ENCODE peak calls at places on chromosomes 13 and 19, in four cellular contexts. Z, F, E and N are unnamed samples.

GRCh38 chr19:50371914-50372475 is 4.3 kb upstream of the NR1H2 start:
- DNase-seq in E (no peak), F (no peak), Z (no peak), N (no peak)

GRCh38 chr19:49421039-49421877 is 2.0 kb downstream of the PTH2 start:
- DNase-seq in Z (peak), E (no peak), F (no peak), N (no peak)

GRCh38 chr19:16066611-16067104 is 9.6 kb upstream of the TPM4 start:
- DNase-seq in F (no peak), E (no peak), Z (peak), N (no peak)

GRCh38 chr19:9109959-9110358 is 2.7 kb upstream of the OR7G2 start:
- DNase-seq in Z (no peak), F (no peak), E (no peak), N (no peak)

GRCh38 chr13:43374621-43375020 is 351.2 kb downstream of the DNAJC15 start:
- DNase-seq in Z (no peak), F (no peak), E (no peak), N (no peak)

GRCh38 chr19:42412223-42412622 is 15.0 kb downstream of the LIPE start:
- DNase-seq in E (no peak), Z (no peak), F (no peak), N (no peak)

GRCh38 chr13:95236774-95237173 is 64.5 kb downstream of the ABCC4 start:
- DNase-seq in Z (no peak), F (no peak), E (no peak), N (no peak)

GRCh38 chr13:77554079-77554478 is 18.6 kb downstream of the SCEL start:
- DNase-seq in Z (no peak), F (no peak), E (no peak), N (no peak)

GRCh38 chr19:14300281-14300680 is 81.0 kb upstream of the ADGRE5 start:
- DNase-seq in Z (no peak), E (no peak), F (no peak), N (no peak)

GRCh38 chr13:98994080-98994479 is 16.2 kb upstream of the DOCK9 start:
- DNase-seq in Z (no peak), F (no peak), E (no peak), N (no peak)

GRCh38 chr13:22423261-22423660 is 752.4 kb downstream of the FGF9 start:
- DNase-seq in F (no peak), Z (no peak), E (no peak), N (no peak)

GRCh38 chr19:38210458-38210987 is 13.5 kb downstream of the DPF1 start:
- DNase-seq in E (no peak), Z (peak), F (no peak), N (no peak)

GRCh38 chr19:35704218-35704617 is at the start of gene ZBTB32:
- DNase-seq in F (no peak), Z (peak), E (no peak), N (no peak)

GRCh38 chr19:50322234-50322633 is 6.9 kb downstream of the KCNC3 start:
- DNase-seq in Z (no peak), F (no peak), E (no peak), N (no peak)

GRCh38 chr13:40058757-40059236 is 403.3 kb downstream of the COG6 start:
- DNase-seq in F (peak), E (no peak), Z (no peak), N (no peak)

GRCh38 chr13:42486711-42487198 is 87.2 kb upstream of the TNFSF11 start:
- DNase-seq in F (no peak), Z (no peak), E (no peak), N (no peak)

GRCh38 chr13:69580255-69580654 is 527.4 kb upstream of the ATXN8OS start:
- DNase-seq in E (no peak), F (no peak), Z (no peak), N (no peak)

GRCh38 chr13:109209526-109209925 is 576.9 kb downstream of the IRS2 start:
- DNase-seq in F (no peak), Z (no peak), E (no peak), N (no peak)

GRCh38 chr13:75635621-75636338 is at the start of gene LMO7:
- DNase-seq in F (no peak), Z (peak), E (peak), N (peak)

GRCh38 chr13:112194167-112194530 is 127.2 kb downstream of the SOX1 start:
- DNase-seq in Z (no peak), F (no peak), E (no peak), N (no peak)

GRCh38 chr13:31556376-31556775 is 182.9 kb upstream of the RXFP2 start:
- DNase-seq in E (no peak), F (no peak), Z (no peak), N (no peak)

GRCh38 chr13:59774511-59774911 is 389.2 kb downstream of the DIAPH3 start:
- DNase-seq in Z (no peak), E (no peak), F (no peak), N (no peak)

GRCh38 chr13:50732712-50733111 is 110.8 kb downstream of the DLEU7 start:
- DNase-seq in Z (no peak), F (no peak), E (no peak), N (no peak)

GRCh38 chr13:85509512-85509911 is 289.7 kb downstream of the SLITRK6 start:
- DNase-seq in F (no peak), E (no peak), Z (no peak), N (no peak)

GRCh38 chr13:113415032-113415431 is 38.3 kb downstream of the ADPRHL1 start:
- DNase-seq in E (no peak), Z (no peak), F (no peak), N (no peak)

GRCh38 chr13:75305057-75305456 is 176.9 kb downstream of the TBC1D4 start:
- DNase-seq in F (no peak), E (no peak), Z (no peak), N (no peak)

GRCh38 chr19:49643466-49643865 is 1.5 kb downstream of the SCAF1 start:
- DNase-seq in E (no peak), F (no peak), Z (no peak), N (peak)

GRCh38 chr19:49555600-49556411 is 24.6 kb downstream of the NOSIP start:
- DNase-seq in Z (peak), E (peak), F (no peak), N (no peak)

GRCh38 chr13:45143346-45143751 is 23.0 kb downstream of the GTF2F2 start:
- DNase-seq in Z (no peak), F (no peak), E (no peak), N (no peak)

GRCh38 chr19:47471733-47472457 is at the start of gene SLC8A2:
- DNase-seq in E (peak), F (no peak), Z (peak), N (peak)

GRCh38 chr13:106520205-106521004 is 15.1 kb downstream of the EFNB2 start:
- DNase-seq in F (no peak), Z (no peak), E (no peak), N (no peak)

GRCh38 chr19:50285833-50286232 is 43.3 kb downstream of the KCNC3 start:
- DNase-seq in F (no peak), E (no peak), Z (no peak), N (no peak)

GRCh38 chr13:23570099-23570926 is at the start of gene TNFRSF19:
- DNase-seq in F (no peak), E (no peak), Z (peak), N (no peak)

GRCh38 chr13:94481966-94482365 is 2.5 kb upstream of the DCT start:
- DNase-seq in Z (no peak), E (peak), F (no peak), N (no peak)

GRCh38 chr19:42131149-42132029 is 857 bp downstream of the POU2F2 start:
- DNase-seq in F (no peak), Z (no peak), E (no peak), N (no peak)

GRCh38 chr13:25203256-25203794 is 31.2 kb upstream of the AMER2 start:
- DNase-seq in F (no peak), E (no peak), Z (no peak), N (no peak)

GRCh38 chr19:616732-617526 is 16.4 kb downstream of the POLRMT start:
- DNase-seq in E (no peak), F (no peak), Z (no peak), N (no peak)

GRCh38 chr19:10520652-10521318 is 3.5 kb upstream of the S1PR5 start:
- DNase-seq in F (no peak), E (no peak), Z (no peak), N (no peak)

GRCh38 chr13:95643814-95644598 is 500 bp downstream of the DZIP1 start:
- DNase-seq in E (no peak), Z (no peak), F (no peak), N (peak)

DNA sequence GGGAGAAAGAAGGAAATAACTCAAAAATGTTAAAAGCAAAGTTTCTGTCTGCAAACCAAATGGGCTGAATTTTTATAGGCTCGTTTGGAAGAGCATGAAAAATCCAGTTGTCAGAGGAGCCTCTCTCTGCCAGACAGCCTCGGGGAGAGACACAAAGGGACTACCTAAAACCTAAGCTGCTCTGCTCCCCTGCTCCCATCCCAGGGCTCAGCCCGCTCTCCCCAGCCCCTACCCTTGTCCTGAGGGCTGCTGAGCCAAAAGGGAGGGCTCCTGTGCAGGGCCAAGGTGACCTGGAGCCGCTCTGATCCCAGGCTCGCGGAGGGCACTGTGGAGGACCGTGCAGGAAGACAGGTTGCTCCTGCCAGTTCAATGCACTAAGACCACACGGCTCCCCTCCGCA is 96.7 kb upstream of the UQCRFS1 start:
- DNase-seq in F (no peak), Z (no peak), E (no peak), N (no peak)
- TF ChIP-seq SPI1 in F (no peak), Z (no peak), E (no peak), N (no peak)

GRCh38 chr19:46291829-46292228 is 5.0 kb upstream of the HIF3A start:
- DNase-seq in F (no peak), E (no peak), Z (no peak), N (no peak)

GRCh38 chr19:46284635-46285034 is 12.2 kb upstream of the HIF3A start:
- DNase-seq in Z (no peak), F (no peak), E (no peak), N (no peak)

GRCh38 chr19:46289724-46290619 is 6.9 kb upstream of the HIF3A start:
- DNase-seq in F (no peak), Z (no peak), E (no peak), N (no peak)

GRCh38 chr19:46287585-46287984 is 9.3 kb upstream of the HIF3A start:
- DNase-seq in E (peak), F (no peak), Z (peak), N (no peak)

GRCh38 chr19:46288896-46289588 is 7.8 kb upstream of the HIF3A start:
- DNase-seq in F (no peak), Z (no peak), E (peak), N (no peak)
- TF ChIP-seq SPI1 in F (no peak), Z (no peak), E (no peak), N (no peak)

DNA sequence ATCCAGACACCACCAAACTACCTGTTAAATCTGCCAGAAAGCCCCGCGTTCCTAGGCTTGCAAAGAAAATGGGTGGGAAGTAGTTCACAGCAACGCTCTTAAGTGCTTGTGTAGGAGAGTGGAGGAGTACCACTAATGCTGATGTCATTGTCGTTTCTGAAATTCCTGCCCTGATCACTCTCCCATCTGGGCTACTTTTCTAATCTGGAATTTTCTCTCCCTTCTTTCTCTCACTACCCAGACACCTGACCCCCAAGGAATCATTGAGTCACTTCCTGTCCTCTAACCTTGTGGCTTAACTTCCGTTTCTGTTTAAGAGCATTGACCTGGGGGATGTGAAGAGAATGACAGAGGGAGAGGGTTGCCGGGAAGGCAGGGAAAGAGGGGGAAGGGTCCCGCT is 98.7 kb downstream of the STARD13 start:
- DNase-seq in E (peak), F (no peak), Z (no peak), N (no peak)
- TF ChIP-seq SPI1 in E (peak), F (no peak), Z (no peak), N (no peak)

GRCh38 chr19:33754361-33754760 is 42.3 kb upstream of the KCTD15 start:
- DNase-seq in F (no peak), E (no peak), Z (no peak), N (no peak)

GRCh38 chr19:33758541-33759013 is 38.1 kb upstream of the KCTD15 start:
- DNase-seq in F (no peak), E (no peak), Z (no peak), N (no peak)

GRCh38 chr19:33755314-33756020 is 41.2 kb upstream of the KCTD15 start:
- DNase-seq in F (no peak), E (no peak), Z (no peak), N (no peak)

GRCh38 chr19:33759356-33759755 is 37.3 kb upstream of the KCTD15 start:
- DNase-seq in Z (no peak), E (no peak), F (no peak), N (no peak)

DNA sequence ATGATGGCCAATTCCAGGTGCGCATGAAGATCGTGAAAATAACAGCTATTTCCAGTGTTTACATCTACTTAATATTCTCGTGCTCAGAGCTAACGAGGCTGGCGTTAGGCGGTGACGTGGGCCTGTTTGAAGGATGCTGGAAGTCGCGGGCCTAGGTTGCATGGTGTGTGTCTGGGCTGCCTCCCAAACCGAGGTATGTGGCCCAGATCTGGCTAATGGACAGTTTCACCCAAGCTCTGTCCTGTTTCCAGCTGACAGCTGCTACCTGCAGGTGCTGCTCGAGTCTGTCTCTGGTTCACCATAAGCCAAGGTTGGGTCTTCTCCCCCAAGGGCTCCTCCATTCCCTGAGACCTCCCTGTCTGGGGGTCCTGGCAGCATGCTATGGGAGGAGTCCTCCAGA is 40.5 kb upstream of the KCTD15 start:
- DNase-seq in E (no peak), F (no peak), Z (no peak), N (no peak)
- TF ChIP-seq SPI1 in E (no peak), F (no peak), Z (no peak), N (no peak)

GRCh38 chr19:56403261-56403660 is 871 bp upstream of the ZNF583 start:
- DNase-seq in Z (no peak), E (no peak), F (no peak), N (no peak)
- TF ChIP-seq SPI1 in Z (no peak), E (no peak), F (no peak), N (peak)

GRCh38 chr19:5692785-5693194 is 2.7 kb downstream of the RPL36 start:
- DNase-seq in Z (no peak), E (no peak), F (no peak), N (no peak)

GRCh38 chr19:5690955-5691204 is 785 bp downstream of the RPL36 start:
- DNase-seq in F (no peak), Z (no peak), E (no peak), N (no peak)

GRCh38 chr19:5690125-5690954 is at the start of gene RPL36:
- DNase-seq in E (peak), Z (peak), F (peak), N (peak)

GRCh38 chr19:5691930-5692784 is 2.1 kb downstream of the RPL36 start:
- DNase-seq in E (no peak), Z (no peak), F (no peak), N (no peak)

GRCh38 chr19:5691205-5691929 is 1.3 kb downstream of the RPL36 start:
- DNase-seq in E (no peak), F (no peak), Z (peak), N (no peak)
- TF ChIP-seq SPI1 in E (no peak), F (no peak), Z (no peak), N (peak)

DNA sequence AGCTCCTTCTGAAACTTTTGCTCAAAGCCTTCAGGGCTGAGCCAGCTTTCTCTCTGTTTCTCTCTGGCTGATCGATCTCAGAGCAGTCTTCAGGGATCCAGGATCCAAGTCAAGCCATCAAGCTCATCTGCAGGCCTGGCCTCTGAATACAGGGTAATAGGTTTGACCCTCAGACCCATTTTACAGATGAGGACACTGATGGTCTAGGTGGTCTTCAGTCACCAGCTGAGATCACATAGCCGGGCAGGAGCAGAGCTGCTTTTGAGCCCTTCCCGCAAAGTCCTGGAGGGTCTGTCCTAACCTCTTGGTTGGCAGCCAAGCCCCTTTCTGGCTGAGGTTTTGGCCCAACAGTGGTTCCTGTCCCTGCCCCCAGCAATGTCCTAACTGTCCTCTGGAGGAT is 5.6 kb upstream of the PEAK3 start:
- DNase-seq in E (no peak), Z (no peak), F (no peak), N (no peak)
- TF ChIP-seq SPI1 in E (no peak), Z (no peak), F (no peak), N (no peak)

GRCh38 chr19:3336680-3337523 is 29.5 kb upstream of the NFIC start:
- DNase-seq in Z (no peak), E (no peak), F (no peak), N (no peak)

GRCh38 chr19:3340340-3340739 is 26.0 kb upstream of the NFIC start:
- DNase-seq in Z (no peak), F (no peak), E (no peak), N (no peak)

GRCh38 chr19:3335431-3336350 is 30.7 kb upstream of the NFIC start:
- DNase-seq in F (no peak), E (no peak), Z (no peak), N (no peak)

GRCh38 chr19:3336351-3336679 is 30.1 kb upstream of the NFIC start:
- DNase-seq in F (no peak), E (no peak), Z (no peak), N (no peak)

DNA sequence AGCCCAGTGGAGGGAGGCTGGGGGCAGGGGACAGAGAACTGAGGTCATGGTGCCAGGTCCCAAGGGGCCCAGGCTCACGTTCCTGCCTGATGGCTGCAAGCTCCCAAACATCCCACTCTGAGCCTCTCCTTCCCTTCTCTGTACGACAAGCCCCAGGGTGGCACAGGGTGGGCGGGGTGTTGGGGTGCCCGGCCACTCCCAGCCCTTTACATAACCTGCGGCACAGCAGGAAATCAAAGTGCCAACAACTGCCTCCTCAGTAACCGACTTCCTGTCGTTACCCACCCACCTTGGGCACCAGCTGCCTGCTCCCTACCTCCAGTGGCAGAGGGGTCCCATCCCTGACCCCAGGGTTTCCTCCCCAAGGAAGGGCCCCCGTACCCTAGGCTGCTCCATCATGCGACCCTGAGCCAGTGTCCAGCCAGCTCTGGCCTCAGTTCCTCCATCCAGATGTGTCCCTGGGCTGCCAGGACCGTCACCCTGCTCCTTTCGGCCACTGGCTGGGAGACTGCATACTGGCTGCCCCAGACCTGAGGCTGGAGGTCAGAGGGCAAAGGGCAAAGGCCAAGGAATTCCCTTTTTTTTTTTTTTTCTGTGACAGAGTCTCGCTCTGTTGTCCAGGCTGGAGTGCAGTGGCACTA is 27.7 kb upstream of the NFIC start:
- DNase-seq in Z (peak), F (no peak), E (peak), N (no peak)
- TF ChIP-seq SPI1 in Z (no peak), F (no peak), E (no peak), N (no peak)

GRCh38 chr13:79384022-79384610 is 21.9 kb downstream of the RBM26 start:
- DNase-seq in E (no peak), F (no peak), Z (no peak), N (no peak)

GRCh38 chr13:79382545-79383275 is 23.3 kb downstream of the RBM26 start:
- DNase-seq in E (no peak), F (no peak), Z (no peak), N (no peak)

GRCh38 chr13:79386125-79386822 is 19.8 kb downstream of the RBM26 start:
- DNase-seq in E (no peak), F (no peak), Z (no peak), N (no peak)

GRCh38 chr13:79387853-79388252 is 18.2 kb downstream of the RBM26 start:
- DNase-seq in Z (no peak), E (no peak), F (no peak), N (no peak)

GRCh38 chr13:79385694-79386093 is 20.4 kb downstream of the RBM26 start:
- DNase-seq in F (peak), Z (no peak), E (no peak), N (no peak)
- TF ChIP-seq SPI1 in F (peak), Z (no peak), E (no peak), N (peak)